ENCODE peak calls at places on chromosomes 2 and 18, in seven cellular contexts. E is activated CD4-positive, alpha-beta T cell treated with anti-CD3 and anti-CD28 coated beads, Interleukin-2, amount 50 U/mL, for 4 hours; I is NCI-H510A; A is NCI-H2081; C is lower lobe of right lung; F is dorsolateral prefrontal cortex; O is effector memory CD8-positive, alpha-beta T cell. B is an unnamed sample.
A peak's percentile ranks its signal among the peaks of the same experiment; 100 is the strongest.

GRCh38 chr18:26421503-26421902 is 126.8 kb downstream of the KCTD1 start:
- DNase-seq in E (no peak), I (no peak), A (no peak), C (no peak), F (no peak), O (no peak), B (no peak)

GRCh38 chr2:36356990-36357505 is 1.5 kb downstream of the CRIM1 start:
- DNase-seq in E (no peak), I (no peak), A (no peak), C (no peak), F (no peak), O (no peak), B (no peak)

GRCh38 chr2:212646698-212647097 is 108.1 kb upstream of the ERBB4 start:
- DNase-seq in E (no peak), I (no peak), A (no peak), C (no peak), F (no peak), O (no peak), B (no peak)

GRCh38 chr2:205685314-205686230 is 3.3 kb downstream of the NRP2 start:
- DNase-seq in E (no peak), I (no peak), A (no peak), C (peak; percentile 70), F (no peak), O (no peak), B (no peak)

GRCh38 chr18:62523631-62524442 is 1.0 kb downstream of the ZCCHC2 start:
- DNase-seq in E (peak; percentile 31), I (peak; percentile 39), A (peak; percentile 36), C (peak; percentile 76), F (no peak), O (peak; percentile 45), B (peak; percentile 35)

GRCh38 chr2:209553913-209554312 is 130.1 kb downstream of the MAP2 start:
- DNase-seq in E (no peak), I (no peak), A (no peak), C (no peak), F (no peak), O (no peak), B (no peak)

GRCh38 chr2:96102596-96103387 is 13.6 kb downstream of the ADRA2B start:
- DNase-seq in E (no peak), I (no peak), A (no peak), C (peak; percentile 24), F (peak; percentile 6), O (no peak), B (no peak)

GRCh38 chr2:240146141-240146561 is 5.7 kb upstream of the OTOS start:
- DNase-seq in E (no peak), I (no peak), A (no peak), C (no peak), F (no peak), O (no peak), B (no peak)

GRCh38 chr2:219697811-219698683 is 70.6 kb downstream of the SLC4A3 start:
- DNase-seq in E (no peak), I (no peak), A (no peak), C (no peak), F (no peak), O (no peak), B (no peak)

GRCh38 chr2:173966274-173967098 is 1.3 kb upstream of the SP3 start:
- DNase-seq in E (no peak), I (no peak), A (no peak), C (no peak), F (no peak), O (no peak), B (no peak)

GRCh38 chr2:162524192-162524591 is 180.3 kb downstream of the GCA start:
- DNase-seq in E (no peak), I (no peak), A (peak; percentile 21), C (no peak), F (no peak), O (no peak), B (no peak)

GRCh38 chr2:51028829-51029228 is 3.1 kb downstream of the NRXN1 start:
- DNase-seq in E (no peak), I (no peak), A (no peak), C (no peak), F (no peak), O (no peak), B (no peak)

GRCh38 chr2:10284108-10284870 is 18.4 kb upstream of the HPCAL1 start:
- DNase-seq in E (no peak), I (no peak), A (no peak), C (peak; percentile 44), F (peak; percentile 84), O (no peak), B (no peak)

GRCh38 chr2:238104521-238105311 is 4.6 kb downstream of the ESPNL start:
- DNase-seq in E (no peak), I (no peak), A (no peak), C (no peak), F (peak; percentile 8), O (no peak), B (no peak)

GRCh38 chr18:12958478-12958877 is 10.7 kb downstream of the SEH1L start:
- DNase-seq in E (no peak), I (no peak), A (no peak), C (no peak), F (no peak), O (no peak), B (no peak)

B was measured in activated T-cell treated with anti-CD3 and anti-CD28 coated beads for 1 hour.